ENCODE peak calls at places on chromosomes 12 and 14, in ten cellular contexts. L, O, N, V, W, F, J, Q, H and E are unnamed samples.

GRCh38 chr14:72545411-72546311 is 348.2 kb downstream of the DPF3 start:
- DNase-seq in L (no peak), O (no peak), N (no peak), V (no peak), W (no peak), F (no peak), J (no peak), Q (no peak), H (no peak), E (no peak)

GRCh38 chr14:22509036-22509709 is 79.9 kb downstream of the DAD1 start:
- DNase-seq in L (no peak), O (no peak), N (no peak), V (no peak), W (no peak), F (no peak), J (no peak), Q (no peak), H (no peak), E (no peak)

GRCh38 chr14:53509845-53510244 is 356.7 kb upstream of the DDHD1 start:
- DNase-seq in L (peak; percentile 42), O (peak; percentile 70), N (no peak), V (no peak), W (peak; percentile 35), F (peak; percentile 70), J (no peak), Q (no peak), H (no peak), E (peak; percentile 91)

GRCh38 chr14:103427485-103428443 is 42.5 kb downstream of the MARK3 start:
- DNase-seq in L (peak; percentile 42), O (no peak), N (peak; percentile 95), V (no peak), W (no peak), F (peak; percentile 85), J (no peak), Q (peak; percentile 2), H (peak; percentile 8), E (no peak)

GRCh38 chr14:78593949-78594348 is 423.8 kb downstream of the NRXN3 start:
- DNase-seq in L (no peak), O (no peak), N (no peak), V (no peak), W (no peak), F (no peak), J (no peak), Q (no peak), H (no peak), E (no peak)

GRCh38 chr12:11765817-11766794 is 116.6 kb downstream of the ETV6 start:
- DNase-seq in L (peak; percentile 33), O (peak; percentile 79), N (peak; percentile 69), V (no peak), W (peak; percentile 64), F (peak; percentile 70), J (no peak), Q (no peak), H (peak; percentile 16), E (no peak)

GRCh38 chr14:56057071-56057865 is 60.9 kb upstream of the PELI2 start:
- DNase-seq in L (no peak), O (no peak), N (no peak), V (no peak), W (no peak), F (no peak), J (peak; percentile 44), Q (no peak), H (no peak), E (no peak)

GRCh38 chr14:95061317-95062093 is 95.8 kb downstream of the DICER1 start:
- DNase-seq in L (no peak), O (no peak), N (no peak), V (no peak), W (no peak), F (peak; percentile 10), J (no peak), Q (no peak), H (no peak), E (no peak)

GRCh38 chr14:91149462-91149861 is 35.6 kb downstream of the DGLUCY start:
- DNase-seq in L (no peak), O (peak; percentile 99), N (peak; percentile 99), V (no peak), W (peak; percentile 83), F (peak; percentile 100), J (no peak), Q (no peak), H (no peak), E (peak; percentile 100)

DNA sequence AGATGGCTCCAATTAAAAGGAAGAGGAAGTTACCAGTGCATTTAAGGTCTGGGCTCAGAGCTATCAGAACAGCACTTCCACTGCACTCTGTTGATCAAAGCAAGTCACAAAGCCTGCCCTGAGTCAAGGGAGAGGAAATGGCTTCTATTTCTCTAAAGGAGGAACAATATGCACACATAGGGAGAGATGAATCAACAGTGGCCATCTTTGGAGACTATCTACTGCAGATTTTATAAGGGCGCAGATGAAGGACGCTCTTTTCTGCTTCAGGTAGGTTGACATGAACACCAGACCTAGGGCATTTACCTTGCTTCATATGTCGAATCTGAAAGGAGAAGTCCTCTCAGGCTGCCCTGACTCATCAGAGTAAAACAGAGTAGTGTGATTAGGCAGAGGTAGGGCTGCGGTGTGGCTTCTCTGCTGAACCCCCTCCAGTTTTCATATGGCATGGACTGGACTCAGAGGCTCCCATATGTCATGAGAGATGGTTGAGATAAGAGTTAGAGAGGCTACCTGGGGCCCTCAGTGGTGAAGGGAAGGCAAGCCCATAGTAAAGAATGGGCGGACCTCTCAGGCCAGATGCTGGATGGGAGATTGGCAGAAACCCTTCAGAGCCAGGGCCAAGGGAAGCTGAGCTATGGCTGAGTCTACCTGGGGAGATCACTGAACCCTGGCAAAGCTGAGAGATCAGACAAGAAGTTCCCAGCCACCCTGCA is 84.4 kb downstream of the ARF6 start:
- DNase-seq in L (no peak), O (no peak), N (no peak), V (peak; percentile 91), W (no peak), F (no peak), J (no peak), Q (no peak), H (peak; percentile 48), E (no peak)
- H3K4me3 ChIP-seq in L (peak overlapping the region; percentile 13), O (no peak overlapping the region), N (no peak overlapping the region), V (peak overlapping the region; percentile 64), W (no peak overlapping the region), F (no peak overlapping the region), J (no peak overlapping the region), Q (peak overlapping the region; percentile 9), H (peak overlapping the region; percentile 50), E (no peak overlapping the region)

DNA sequence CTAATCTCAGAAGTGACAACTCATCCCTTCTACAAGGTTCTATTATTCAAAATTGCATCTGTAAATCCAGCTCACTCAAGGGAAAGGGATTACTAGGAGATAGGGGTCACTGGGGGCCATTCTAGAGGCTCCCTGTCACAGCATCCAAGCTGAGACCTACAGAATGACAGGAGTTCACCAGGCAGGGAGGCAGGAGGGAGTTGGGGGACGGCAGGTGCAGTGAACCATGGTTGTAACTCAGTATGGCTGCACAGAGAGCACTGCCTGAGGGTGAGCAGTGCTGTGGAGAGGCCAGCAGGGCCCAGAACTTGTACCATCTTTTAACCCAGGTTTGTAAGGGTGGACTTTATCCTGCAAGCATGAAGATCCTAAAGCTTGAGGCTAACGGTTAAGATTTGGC is 37.9 kb upstream of the SINHCAF start:
- DNase-seq in L (no peak), O (no peak), N (no peak), V (no peak), W (no peak), F (no peak), J (no peak), Q (no peak), H (no peak), E (no peak)
- H3K4me3 ChIP-seq in L (no peak overlapping the region), O (no peak overlapping the region), N (no peak overlapping the region), V (no peak overlapping the region), W (no peak overlapping the region), F (no peak overlapping the region), J (no peak overlapping the region), Q (no peak overlapping the region), H (no peak overlapping the region), E (no peak overlapping the region)

DNA sequence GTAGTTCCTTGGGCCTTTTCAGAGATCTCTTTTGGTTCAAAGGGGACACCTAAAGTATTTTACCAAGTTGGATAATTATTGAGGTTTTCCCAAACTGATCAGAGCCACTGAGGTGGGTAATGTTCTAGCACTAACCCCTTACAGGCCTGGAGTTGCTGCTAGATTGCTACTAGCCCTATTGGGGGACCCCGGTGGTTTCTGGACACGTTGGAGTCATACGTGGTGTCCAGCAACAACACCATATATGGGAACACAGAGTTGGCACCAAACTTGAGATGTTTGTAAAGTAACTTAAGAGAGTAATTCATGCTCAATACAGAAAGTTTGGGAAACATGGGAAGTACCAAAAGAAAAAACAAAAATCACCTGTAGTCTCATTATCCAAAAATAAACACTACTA is 594 bp downstream of the BBOF1 start:
- DNase-seq in L (no peak), O (peak; percentile 72), N (peak; percentile 76), V (no peak), W (no peak), F (peak; percentile 60), J (no peak), Q (no peak), H (no peak), E (peak; percentile 27)
- H3K4me3 ChIP-seq in L (peak overlapping the region; percentile 90), O (peak overlapping the region; percentile 99), N (peak overlapping the region; percentile 92), V (peak overlapping the region; percentile 86), W (peak overlapping the region; percentile 83), F (peak overlapping the region; percentile 91), J (peak overlapping the region; percentile 92), Q (peak overlapping the region; percentile 77), H (no peak overlapping the region), E (peak overlapping the region; percentile 97)

GRCh38 chr12:89357297-89357730 is 5.0 kb upstream of the DUSP6 start:
- DNase-seq in L (no peak), O (no peak), N (no peak), V (no peak), W (no peak), F (no peak), J (no peak), Q (no peak), H (no peak), E (no peak)

GRCh38 chr12:89353823-89354629 is 1.7 kb upstream of the DUSP6 start:
- DNase-seq in L (peak; percentile 88), O (peak; percentile 77), N (peak; percentile 63), V (peak; percentile 48), W (peak; percentile 80), F (peak; percentile 63), J (peak; percentile 62), Q (peak; percentile 62), H (peak; percentile 69), E (no peak)

GRCh38 chr12:89354630-89354931 is 2.3 kb upstream of the DUSP6 start:
- DNase-seq in L (no peak), O (no peak), N (peak; percentile 19), V (no peak), W (no peak), F (peak; percentile 35), J (no peak), Q (no peak), H (no peak), E (no peak)

GRCh38 chr12:89355243-89356068 is 3.2 kb upstream of the DUSP6 start:
- DNase-seq in L (no peak), O (peak; percentile 24), N (peak; percentile 20), V (no peak), W (no peak), F (no peak), J (no peak), Q (no peak), H (no peak), E (no peak)

DNA sequence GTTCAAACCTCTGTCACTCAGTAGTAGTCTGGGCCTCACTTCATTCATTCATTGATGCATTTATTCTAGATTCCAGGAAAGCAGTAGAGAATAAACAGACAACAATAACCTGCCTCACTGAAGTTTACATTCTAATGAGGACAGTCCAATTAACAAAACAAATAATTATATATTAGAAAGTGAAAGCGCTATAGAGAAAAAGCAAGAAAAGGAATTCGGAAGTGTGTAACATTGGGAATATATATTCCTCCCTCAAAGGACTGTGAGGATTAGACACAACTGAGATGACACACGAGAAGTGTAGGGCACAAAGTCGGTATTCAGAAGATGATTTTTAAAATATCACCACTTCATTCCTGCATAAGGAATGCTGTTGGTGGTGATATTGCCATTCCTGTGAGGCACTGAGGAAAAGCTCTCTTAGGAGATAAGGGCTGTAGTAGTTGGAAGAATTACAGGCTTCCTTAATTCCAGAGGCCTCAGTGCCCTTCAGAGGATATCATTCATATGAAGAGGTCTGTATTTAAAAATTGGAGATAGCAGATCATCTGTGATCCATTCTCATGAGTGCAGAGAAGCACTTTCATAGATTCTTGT is 3.9 kb upstream of the DUSP6 start:
- DNase-seq in L (no peak), O (no peak), N (no peak), V (no peak), W (no peak), F (no peak), J (no peak), Q (no peak), H (no peak), E (no peak)
- H3K4me3 ChIP-seq in L (no peak overlapping the region), O (no peak overlapping the region), N (no peak overlapping the region), V (no peak overlapping the region), W (no peak overlapping the region), F (no peak overlapping the region), J (no peak overlapping the region), Q (no peak overlapping the region), H (no peak overlapping the region), E (no peak overlapping the region)